ENCODE peak calls at places on chromosomes 5 and 9, in four cellular contexts. T is OCI-LY7, H is uterus, Q is left ventricle myocardium inferior. Z is an unnamed sample. For H3K36me3, the result is how much of the 10 kb centered on the place peaks cover.

GRCh38 chr9:25678147-25678666 is at the start of gene TUSC1:
- DNase-seq in H (peak), Q (peak), T (no peak), Z (peak)

GRCh38 chr9:134984372-134985240 is 66.9 kb upstream of the FCN1 start:
- DNase-seq in H (no peak), Q (no peak), T (no peak), Z (peak)

GRCh38 chr5:96207420-96207819 is 225.6 kb downstream of the PCSK1 start:
- DNase-seq in H (no peak), T (no peak), Q (no peak), Z (no peak)

GRCh38 chr5:52809884-52810283 is 22.2 kb downstream of the ITGA1 start:
- DNase-seq in Q (no peak), T (no peak), H (no peak), Z (no peak)

GRCh38 chr5:109063223-109063622 is 315.5 kb downstream of the FER start:
- DNase-seq in T (no peak), H (no peak), Q (no peak), Z (no peak)

GRCh38 chr9:95609426-95609825 is 92.7 kb upstream of the PTCH1 start:
- DNase-seq in H (no peak), T (no peak), Q (no peak), Z (no peak)

GRCh38 chr5:107293551-107293950 is 377.2 kb downstream of the EFNA5 start:
- DNase-seq in T (no peak), Q (no peak), H (no peak), Z (no peak)

GRCh38 chr5:1479581-1480188 is 34.4 kb upstream of the SLC6A3 start:
- DNase-seq in Q (no peak), T (peak), H (peak), Z (peak)

GRCh38 chr9:79665926-79666325 is 94.2 kb downstream of the TLE4 start:
- DNase-seq in Q (no peak), T (no peak), H (no peak), Z (no peak)

GRCh38 chr9:129281506-129282145 is 103.6 kb upstream of the IER5L start:
- DNase-seq in T (no peak), Q (no peak), H (no peak), Z (peak)

GRCh38 chr9:92206490-92206889 is 87.0 kb downstream of the IARS1 start:
- DNase-seq in H (no peak), T (no peak), Q (no peak), Z (no peak)

GRCh38 chr5:150671509-150672236 is 10.6 kb downstream of the MYOZ3 start:
- DNase-seq in Q (no peak), H (no peak), T (no peak), Z (no peak)

GRCh38 chr9:112207451-112207850 is 32.4 kb upstream of the SUSD1 start:
- DNase-seq in H (no peak), T (no peak), Q (no peak), Z (no peak)

GRCh38 chr9:78213696-78214095 is 22.2 kb upstream of the CEP78 start:
- DNase-seq in T (peak), Q (no peak), H (no peak), Z (no peak)

GRCh38 chr5:34923694-34924461 is 5.5 kb upstream of the DNAJC21 start:
- DNase-seq in H (no peak), Q (no peak), T (no peak), Z (no peak)

GRCh38 chr5:31496301-31496700 is 35.6 kb downstream of the DROSHA start:
- DNase-seq in Q (no peak), T (no peak), H (no peak), Z (no peak)

GRCh38 chr5:31504520-31504919 is 27.4 kb downstream of the DROSHA start:
- DNase-seq in Q (no peak), H (no peak), T (no peak), Z (no peak)

GRCh38 chr5:31502506-31502905 is 29.4 kb downstream of the DROSHA start:
- DNase-seq in Q (no peak), H (no peak), T (no peak), Z (no peak)

GRCh38 chr5:31496891-31497290 is 35.0 kb downstream of the DROSHA start:
- DNase-seq in Q (no peak), T (no peak), H (no peak), Z (no peak)

DNA sequence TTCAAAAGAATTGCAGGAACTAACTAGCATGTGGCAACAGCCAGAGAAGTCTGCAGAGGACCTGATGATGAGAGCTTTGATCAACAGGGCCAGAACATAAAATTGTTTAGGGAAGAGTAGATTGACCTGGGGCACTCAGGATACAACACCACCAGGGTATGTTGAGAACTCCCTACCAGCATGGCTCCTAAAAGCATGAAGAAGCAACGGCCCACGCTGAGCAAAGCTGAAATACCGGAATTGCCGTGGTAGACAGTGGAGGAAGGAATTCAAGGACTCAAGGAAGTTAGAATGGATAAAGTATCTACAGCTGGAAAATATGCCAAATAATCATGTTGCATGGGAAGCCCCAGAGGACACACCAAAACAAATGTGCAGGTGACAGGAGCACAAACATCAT is 31.6 kb downstream of the DROSHA start:
- DNase-seq in Q (no peak), H (no peak), T (no peak), Z (no peak)
- H3K36me3 ChIP-seq in Q (half or more), H (under half), T (half or more), Z (under half)

DNA sequence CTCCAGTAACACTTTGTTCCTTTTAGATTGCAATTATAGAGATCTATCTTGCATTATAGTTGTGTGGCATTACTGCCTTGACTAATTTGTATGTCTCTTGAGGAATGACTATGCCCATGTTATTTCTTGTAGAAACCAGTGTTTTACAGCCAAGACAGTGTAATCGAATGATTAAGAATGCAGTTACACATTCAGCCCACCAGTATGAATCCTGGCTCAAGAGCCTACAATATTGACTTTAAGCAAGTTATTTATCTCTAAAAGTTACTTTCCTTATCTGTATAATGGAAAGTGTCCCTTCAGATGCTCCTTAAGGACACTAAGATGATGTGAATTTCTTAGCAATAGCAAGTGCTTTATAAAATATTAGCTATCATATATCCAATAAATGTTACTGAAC is 9.7 kb upstream of the SNX24 start:
- DNase-seq in H (no peak), Q (no peak), T (no peak), Z (no peak)
- TF ChIP-seq CTCF in H (no peak), Q (no peak), T (no peak), Z (no peak)

GRCh38 chr9:93513606-93514005 is 60.2 kb upstream of the FAM120AOS start:
- DNase-seq in H (no peak), T (no peak), Q (no peak), Z (no peak)
- H3K36me3 ChIP-seq in H (under half), T (under half), Q (under half), Z (under half)

GRCh38 chr5:61675015-61675692 is 343.1 kb downstream of the ZSWIM6 start:
- DNase-seq in T (no peak), Q (no peak), H (no peak), Z (no peak)
- TF ChIP-seq CTCF in T (no peak), Q (no peak), H (no peak), Z (no peak)

GRCh38 chr5:141431286-141431685 is 979 bp downstream of the PCDHGA12 start:
- DNase-seq in H (no peak), Q (no peak), T (no peak), Z (no peak)

GRCh38 chr5:141422742-141423291 is 2.0 kb downstream of the PCDHGA11 start:
- DNase-seq in T (no peak), Q (no peak), H (no peak), Z (no peak)

GRCh38 chr5:141430332-141431113 is at the start of gene PCDHGA12:
- DNase-seq in Q (peak), H (peak), T (peak), Z (no peak)

DNA sequence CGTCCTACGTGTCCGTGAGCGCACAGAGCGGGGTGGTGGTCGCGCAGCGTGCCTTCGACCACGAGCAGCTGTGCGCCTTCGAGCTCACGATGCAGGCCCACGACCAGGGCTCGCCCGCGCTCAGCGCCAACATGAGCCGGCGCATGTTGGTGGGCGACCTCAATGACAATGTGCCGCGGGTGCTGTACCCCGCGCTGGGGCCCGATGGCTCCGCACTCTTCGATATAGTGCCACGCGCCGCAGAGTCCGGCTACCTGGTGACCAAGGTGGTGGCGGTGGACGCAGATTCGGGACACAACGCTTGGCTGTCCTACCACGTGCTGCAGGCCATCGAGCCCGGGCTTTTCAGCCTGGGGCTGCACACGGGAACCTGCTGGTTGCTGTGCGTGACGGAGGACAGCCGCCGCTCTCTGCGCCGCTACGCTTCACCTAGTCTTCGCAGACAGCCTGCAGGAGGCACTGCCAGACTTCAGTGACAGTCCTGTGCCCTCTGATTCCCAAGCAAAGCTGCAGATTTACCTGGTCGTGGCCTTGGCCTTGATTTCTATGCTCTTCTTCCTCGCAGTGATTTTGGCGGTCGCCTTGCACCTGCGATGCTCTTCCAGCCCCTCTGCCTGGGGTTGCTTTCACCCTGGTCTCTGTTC is 2.4 kb upstream of the PCDHGA12 start:
- DNase-seq in H (no peak), Q (no peak), T (no peak), Z (no peak)
- H3K36me3 ChIP-seq in H (under half), Q (half or more), T (under half), Z (under half)

GRCh38 chr5:142255831-142256230 is 69.0 kb downstream of the SPRY4 start:
- DNase-seq in Q (no peak), T (no peak), H (no peak), Z (no peak)
- TF ChIP-seq CTCF in Q (no peak), T (no peak), H (no peak), Z (no peak)

DNA sequence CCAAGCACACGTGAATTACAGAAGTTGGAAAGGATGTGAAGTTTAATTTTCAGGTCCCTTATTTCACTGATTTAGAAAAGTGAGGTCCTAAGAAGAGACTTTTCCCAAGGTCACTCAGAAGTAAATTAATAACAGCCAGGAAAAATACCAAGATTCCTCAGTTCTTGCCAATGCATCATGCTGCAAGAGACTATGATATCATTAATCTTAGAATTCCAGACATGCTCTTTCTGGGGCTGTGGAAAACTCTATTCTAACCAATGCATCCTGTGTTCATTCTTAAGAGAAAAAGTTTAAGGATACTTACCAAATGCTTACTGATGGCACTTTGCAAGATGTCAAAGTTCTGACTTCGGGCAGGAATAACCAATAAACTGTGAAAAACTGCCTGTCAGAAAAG is 42.8 kb downstream of the TEX10 start:
- DNase-seq in Q (no peak), H (no peak), T (no peak), Z (no peak)
- H3K36me3 ChIP-seq in Q (under half), H (under half), T (half or more), Z (under half)

DNA sequence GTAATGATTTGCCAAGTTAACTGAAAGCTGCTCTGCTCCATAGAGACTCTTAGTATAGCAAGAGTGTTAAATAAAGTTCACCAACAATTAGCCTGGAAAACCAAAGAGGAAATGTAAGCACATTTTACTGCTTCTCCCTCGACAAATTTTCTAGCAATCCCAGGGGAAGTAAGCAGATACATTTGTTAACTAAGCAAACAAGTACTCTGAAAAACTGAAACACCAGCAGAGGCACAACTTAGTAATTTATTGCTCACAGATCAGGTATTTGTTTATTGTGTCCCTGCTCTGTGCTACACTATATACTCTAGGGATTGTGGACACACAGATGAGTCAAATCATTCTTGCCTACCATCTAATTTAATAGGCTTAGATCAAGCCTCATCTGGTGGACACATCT is 162.1 kb downstream of the GLIS3 start:
- DNase-seq in H (no peak), T (no peak), Q (no peak), Z (no peak)
- TF ChIP-seq CTCF in H (no peak), T (no peak), Q (no peak), Z (no peak)

Z was measured in kidney.